ENCODE peak calls at places on chromosome 1, in four cellular contexts. One of them, this sample, is unnamed. For H3K36me3, the result is how much of the 10 kb centered on the place peaks cover.

GRCh38 chr1:172647987-172648386 is 10.9 kb upstream of the FASLG start:
- DNase-seq in HAP-1: no peak
- DNase-seq in cardiac muscle cell: no peak
- DNase-seq in Peyer's patch: no peak
- DNase-seq in this sample: no peak

GRCh38 chr1:239803666-239804228 is 287.9 kb upstream of the FMN2 start:
- DNase-seq in HAP-1: peak
- DNase-seq in cardiac muscle cell: no peak
- DNase-seq in Peyer's patch: no peak
- DNase-seq in this sample: no peak

GRCh38 chr1:59077739-59078503 is 219.0 kb upstream of the FGGY start:
- DNase-seq in HAP-1: peak
- DNase-seq in cardiac muscle cell: no peak
- DNase-seq in Peyer's patch: no peak
- DNase-seq in this sample: no peak

GRCh38 chr1:224377676-224378006 is 21.0 kb downstream of the CNIH4 start:
- DNase-seq in HAP-1: no peak
- DNase-seq in cardiac muscle cell: peak
- DNase-seq in Peyer's patch: no peak
- DNase-seq in this sample: no peak

GRCh38 chr1:8632092-8632491 is 185.3 kb downstream of the RERE start:
- DNase-seq in HAP-1: no peak
- DNase-seq in cardiac muscle cell: no peak
- DNase-seq in Peyer's patch: no peak
- DNase-seq in this sample: no peak

GRCh38 chr1:228158690-228159665 is 6.6 kb upstream of the IBA57 start:
- DNase-seq in HAP-1: no peak
- DNase-seq in cardiac muscle cell: no peak
- DNase-seq in Peyer's patch: no peak
- DNase-seq in this sample: no peak

GRCh38 chr1:61253059-61253735 is 170.8 kb downstream of the NFIA start:
- DNase-seq in HAP-1: peak
- DNase-seq in cardiac muscle cell: peak
- DNase-seq in Peyer's patch: peak
- DNase-seq in this sample: no peak

GRCh38 chr1:173868266-173869107 is at the start of gene ZBTB37:
- DNase-seq in HAP-1: peak
- DNase-seq in cardiac muscle cell: peak
- DNase-seq in Peyer's patch: peak
- DNase-seq in this sample: peak

GRCh38 chr1:155140630-155140953 is 261 bp upstream of the DPM3 start:
- DNase-seq in HAP-1: no peak
- DNase-seq in cardiac muscle cell: no peak
- DNase-seq in Peyer's patch: no peak
- DNase-seq in this sample: no peak

GRCh38 chr1:216325946-216326345 is 97.3 kb downstream of the USH2A start:
- DNase-seq in HAP-1: no peak
- DNase-seq in cardiac muscle cell: no peak
- DNase-seq in Peyer's patch: no peak
- DNase-seq in this sample: no peak

GRCh38 chr1:94199398-94199797 is 38.0 kb downstream of the ARHGAP29 start:
- DNase-seq in HAP-1: no peak
- DNase-seq in cardiac muscle cell: no peak
- DNase-seq in Peyer's patch: no peak
- DNase-seq in this sample: no peak

GRCh38 chr1:226920446-226920894 is 19.6 kb upstream of the COQ8A start:
- DNase-seq in HAP-1: no peak
- DNase-seq in cardiac muscle cell: no peak
- DNase-seq in Peyer's patch: no peak
- DNase-seq in this sample: no peak

GRCh38 chr1:205168291-205168690 is 43.2 kb downstream of the DSTYK start:
- DNase-seq in HAP-1: no peak
- DNase-seq in cardiac muscle cell: no peak
- DNase-seq in Peyer's patch: no peak
- DNase-seq in this sample: no peak

GRCh38 chr1:15958788-15959187 is 17.1 kb downstream of the ZBTB17 start:
- DNase-seq in HAP-1: no peak
- DNase-seq in cardiac muscle cell: no peak
- DNase-seq in Peyer's patch: no peak
- DNase-seq in this sample: no peak

GRCh38 chr1:111658622-111659021 is 39.0 kb downstream of the RAP1A start:
- DNase-seq in HAP-1: no peak
- DNase-seq in cardiac muscle cell: no peak
- DNase-seq in Peyer's patch: no peak
- DNase-seq in this sample: no peak

GRCh38 chr1:17485280-17485679 is 45.8 kb upstream of the RCC2 start:
- DNase-seq in HAP-1: peak
- DNase-seq in cardiac muscle cell: peak
- DNase-seq in Peyer's patch: no peak
- DNase-seq in this sample: peak

GRCh38 chr1:236287356-236287755 is 5.6 kb upstream of the ERO1B start:
- DNase-seq in HAP-1: no peak
- DNase-seq in cardiac muscle cell: no peak
- DNase-seq in Peyer's patch: no peak
- DNase-seq in this sample: no peak

GRCh38 chr1:69120828-69121227 is 446.9 kb upstream of the LRRC7 start:
- DNase-seq in HAP-1: no peak
- DNase-seq in cardiac muscle cell: no peak
- DNase-seq in Peyer's patch: no peak
- DNase-seq in this sample: no peak

GRCh38 chr1:11826946-11827345 is 20.6 kb downstream of the NPPA start:
- DNase-seq in HAP-1: no peak
- DNase-seq in cardiac muscle cell: no peak
- DNase-seq in Peyer's patch: no peak
- DNase-seq in this sample: no peak

GRCh38 chr1:11831945-11832725 is 15.4 kb downstream of the NPPA start:
- DNase-seq in HAP-1: no peak
- DNase-seq in cardiac muscle cell: no peak
- DNase-seq in Peyer's patch: no peak
- DNase-seq in this sample: no peak

GRCh38 chr1:11825131-11825530 is 19.1 kb downstream of the CLCN6 start:
- DNase-seq in HAP-1: no peak
- DNase-seq in cardiac muscle cell: no peak
- DNase-seq in Peyer's patch: no peak
- DNase-seq in this sample: no peak

GRCh38 chr1:11823366-11824137 is 17.6 kb downstream of the CLCN6 start:
- DNase-seq in HAP-1: no peak
- DNase-seq in cardiac muscle cell: no peak
- DNase-seq in Peyer's patch: no peak
- DNase-seq in this sample: no peak

DNA sequence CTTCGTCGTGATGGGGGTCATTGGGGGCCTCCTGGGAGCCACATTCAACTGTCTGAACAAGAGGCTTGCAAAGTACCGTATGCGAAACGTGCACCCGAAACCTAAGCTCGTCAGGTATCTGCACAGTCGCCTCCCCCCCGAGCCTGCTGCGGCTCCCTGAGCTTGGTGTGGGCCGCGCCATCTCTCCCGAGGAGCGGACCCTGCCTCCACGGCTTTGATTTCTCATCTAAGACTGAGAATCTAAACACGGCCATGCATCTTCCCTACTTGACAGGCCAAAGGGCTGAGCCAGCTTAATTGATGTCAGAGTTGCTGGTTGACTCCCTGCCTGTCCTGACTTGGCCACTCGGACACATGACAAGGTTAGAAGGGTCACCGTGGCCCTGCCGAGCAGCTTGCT is 19.1 kb downstream of the NPPA start:
- DNase-seq in HAP-1: no peak
- DNase-seq in cardiac muscle cell: no peak
- DNase-seq in Peyer's patch: no peak
- DNase-seq in this sample: no peak
- H3K36me3 ChIP-seq in HAP-1: under half
- H3K36me3 ChIP-seq in cardiac muscle cell: under half
- H3K36me3 ChIP-seq in Peyer's patch: half or more
- H3K36me3 ChIP-seq in this sample: half or more

DNA sequence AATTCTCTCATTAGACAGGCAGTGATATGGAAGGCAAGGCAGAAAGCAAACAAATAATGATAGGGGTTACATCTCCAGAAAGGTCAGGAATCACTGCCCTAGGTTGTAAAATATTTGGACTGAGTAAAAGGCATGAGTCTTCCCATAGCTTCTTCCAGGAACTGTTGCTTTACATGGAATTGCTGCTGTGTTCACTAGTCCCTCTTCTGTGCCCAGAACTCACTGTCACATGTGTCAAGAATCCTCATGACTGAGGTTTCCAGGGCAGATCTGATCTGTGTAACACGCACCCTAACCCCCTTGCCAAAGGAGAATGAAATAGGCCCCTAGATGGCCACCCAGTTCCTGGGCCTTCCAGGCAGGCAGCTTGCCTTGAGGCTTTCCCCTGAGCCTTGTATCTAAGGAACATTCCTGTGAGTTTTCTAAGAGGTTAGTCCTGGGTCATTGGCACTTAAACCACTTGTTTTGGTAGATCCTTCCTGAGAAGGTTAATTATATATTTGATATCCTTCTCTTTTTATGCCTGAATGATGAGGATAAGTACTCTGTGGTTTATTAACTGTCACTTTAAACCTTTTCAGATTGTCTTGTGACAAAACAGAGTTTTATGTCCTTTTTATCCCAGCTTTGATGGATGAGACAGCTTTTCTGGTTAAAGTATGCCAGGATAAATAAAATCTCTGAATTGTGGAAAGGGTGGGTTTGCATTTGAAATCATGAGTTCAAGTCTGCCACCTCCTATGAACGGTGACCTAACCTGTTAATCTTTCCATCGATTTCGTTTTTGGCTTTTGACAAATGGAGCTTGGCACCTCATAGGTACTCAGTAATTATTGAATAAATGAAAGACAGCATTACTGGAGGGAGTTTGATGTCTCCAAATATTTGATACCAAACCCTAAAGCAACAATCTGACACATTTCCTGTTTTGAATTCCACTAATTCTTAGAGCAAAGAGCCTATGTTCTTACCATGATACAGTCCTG is 163.3 kb downstream of the DHRS3 start:
- DNase-seq in HAP-1: no peak
- DNase-seq in cardiac muscle cell: peak
- DNase-seq in Peyer's patch: no peak
- DNase-seq in this sample: no peak
- H3K36me3 ChIP-seq in HAP-1: under half
- H3K36me3 ChIP-seq in cardiac muscle cell: under half
- H3K36me3 ChIP-seq in Peyer's patch: under half
- H3K36me3 ChIP-seq in this sample: under half

DNA sequence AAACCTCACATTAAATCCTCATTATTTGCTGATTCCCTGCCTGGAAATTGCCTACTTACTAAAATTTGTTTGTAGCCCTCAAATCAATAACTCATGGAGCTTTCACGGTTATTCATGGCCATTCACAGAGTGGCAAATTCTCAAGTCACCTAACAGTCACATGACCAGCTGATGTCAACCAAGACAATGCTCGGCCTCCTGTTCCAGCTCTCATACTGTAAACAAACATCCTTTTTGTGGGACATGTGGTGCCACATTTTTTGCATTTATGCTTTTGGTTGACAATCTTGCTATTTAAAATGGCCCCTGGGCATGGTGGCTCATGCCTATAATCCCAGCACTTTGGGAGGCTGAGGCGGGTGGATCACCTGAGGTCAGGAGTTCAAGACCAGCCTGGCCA is 271.5 kb upstream of the GREM2 start:
- DNase-seq in HAP-1: no peak
- DNase-seq in cardiac muscle cell: no peak
- DNase-seq in Peyer's patch: no peak
- DNase-seq in this sample: no peak
- H3K36me3 ChIP-seq in HAP-1: under half
- H3K36me3 ChIP-seq in cardiac muscle cell: under half
- H3K36me3 ChIP-seq in Peyer's patch: under half
- H3K36me3 ChIP-seq in this sample: under half

DNA sequence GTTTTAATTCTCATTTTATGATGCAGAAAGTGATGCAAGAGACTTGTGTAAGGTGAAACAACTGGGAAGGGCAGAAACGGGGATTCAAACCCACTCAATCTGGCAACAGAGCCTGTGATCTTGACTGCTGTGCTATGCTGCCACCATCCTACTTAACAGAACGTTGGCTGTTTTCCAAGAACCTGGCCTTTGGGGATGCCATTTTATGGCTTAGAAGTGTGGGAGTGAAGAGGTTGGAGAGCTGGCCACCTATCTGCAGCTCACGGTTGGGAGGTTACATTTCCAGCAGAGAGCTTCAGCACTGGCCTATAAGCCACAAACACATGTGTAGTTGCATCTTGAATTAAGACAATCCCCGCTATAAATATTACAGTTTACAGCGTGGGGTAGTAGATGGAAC is 235.3 kb downstream of the PRDM2 start:
- DNase-seq in HAP-1: no peak
- DNase-seq in cardiac muscle cell: no peak
- DNase-seq in Peyer's patch: no peak
- DNase-seq in this sample: no peak
- H3K36me3 ChIP-seq in HAP-1: under half
- H3K36me3 ChIP-seq in cardiac muscle cell: under half
- H3K36me3 ChIP-seq in Peyer's patch: under half
- H3K36me3 ChIP-seq in this sample: under half

GRCh38 chr1:45620588-45621500 is 3.0 kb downstream of the CCDC17 start:
- DNase-seq in HAP-1: no peak
- DNase-seq in cardiac muscle cell: no peak
- DNase-seq in Peyer's patch: no peak
- DNase-seq in this sample: no peak

GRCh38 chr1:45619149-45619921 is 4.5 kb downstream of the CCDC17 start:
- DNase-seq in HAP-1: no peak
- DNase-seq in cardiac muscle cell: no peak
- DNase-seq in Peyer's patch: no peak
- DNase-seq in this sample: no peak

GRCh38 chr1:45617618-45618017 is 6.2 kb downstream of the CCDC17 start:
- DNase-seq in HAP-1: no peak
- DNase-seq in cardiac muscle cell: peak
- DNase-seq in Peyer's patch: no peak
- DNase-seq in this sample: no peak

GRCh38 chr1:45612941-45613579 is 10.8 kb downstream of the CCDC17 start:
- DNase-seq in HAP-1: no peak
- DNase-seq in cardiac muscle cell: no peak
- DNase-seq in Peyer's patch: no peak
- DNase-seq in this sample: no peak

GRCh38 chr1:45615885-45616284 is 8.0 kb downstream of the CCDC17 start:
- DNase-seq in HAP-1: no peak
- DNase-seq in cardiac muscle cell: no peak
- DNase-seq in Peyer's patch: no peak
- DNase-seq in this sample: no peak
- H3K36me3 ChIP-seq in HAP-1: half or more
- H3K36me3 ChIP-seq in cardiac muscle cell: half or more
- H3K36me3 ChIP-seq in Peyer's patch: half or more
- H3K36me3 ChIP-seq in this sample: half or more

GRCh38 chr1:74753104-74753503 is 20.2 kb downstream of the TYW3 start:
- DNase-seq in HAP-1: no peak
- DNase-seq in cardiac muscle cell: no peak
- DNase-seq in Peyer's patch: no peak
- DNase-seq in this sample: no peak

DNA sequence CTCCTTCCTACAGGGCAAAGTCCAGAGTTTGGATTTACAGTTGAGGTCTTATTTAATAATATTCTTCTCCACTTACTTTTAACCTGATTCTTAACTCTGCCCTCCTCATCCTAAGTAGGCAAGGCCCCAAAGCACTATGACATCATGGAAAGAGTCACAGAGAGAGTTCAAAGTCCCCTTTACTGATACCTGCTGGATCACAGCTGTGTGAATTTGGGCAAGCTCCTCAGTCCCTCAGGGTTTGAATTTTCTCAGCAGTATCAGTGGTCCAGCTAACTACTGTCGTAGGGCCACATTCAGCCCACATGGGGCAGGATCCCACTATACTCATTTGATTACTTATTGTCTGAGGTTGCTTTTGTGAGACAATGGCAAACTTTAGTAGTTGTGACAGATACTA is 16.0 kb downstream of the TYW3 start:
- DNase-seq in HAP-1: no peak
- DNase-seq in cardiac muscle cell: no peak
- DNase-seq in Peyer's patch: no peak
- DNase-seq in this sample: no peak
- H3K36me3 ChIP-seq in HAP-1: under half
- H3K36me3 ChIP-seq in cardiac muscle cell: under half
- H3K36me3 ChIP-seq in Peyer's patch: half or more
- H3K36me3 ChIP-seq in this sample: half or more